ENCODE peak calls at places on chromosomes 5 and 9, in eight cellular contexts. L is GM19239; P is mesendoderm; H is CD4-positive, alpha-beta T cell; C is psoas muscle; W is substantia nigra; T is RPMI8226; B is RWPE1. U is an unnamed sample.

GRCh38 chr5:114062940-114063867 is 298.7 kb upstream of the KCNN2 start:
- DNase-seq in L (no peak), P (no peak), H (no peak), C (no peak), W (no peak), T (no peak), B (no peak), U (no peak)

GRCh38 chr5:93076096-93076495 is 504.9 kb downstream of the NR2F1-AS1 start:
- DNase-seq in L (no peak), P (no peak), H (no peak), C (no peak), W (no peak), T (no peak), B (no peak), U (no peak)

GRCh38 chr9:108885643-108886348 is 23.7 kb downstream of the ACTL7A start:
- DNase-seq in L (peak), P (peak), H (no peak), C (no peak), W (no peak), T (peak), B (peak), U (peak)

GRCh38 chr9:37936965-37937364 is 33.0 kb upstream of the SLC25A51 start:
- DNase-seq in L (no peak), P (peak), H (no peak), C (no peak), W (no peak), T (no peak), B (peak), U (no peak)

GRCh38 chr5:134136221-134136631 is 21.7 kb downstream of the TCF7 start:
- DNase-seq in L (no peak), P (no peak), H (no peak), C (peak), W (no peak), T (no peak), B (no peak), U (no peak)

GRCh38 chr9:31807574-31808256 is 576.7 kb upstream of the ACO1 start:
- DNase-seq in L (no peak), P (peak), H (no peak), C (no peak), W (no peak), T (no peak), B (no peak), U (no peak)

GRCh38 chr5:128009399-128009798 is 74.2 kb upstream of the SLC12A2 start:
- DNase-seq in L (no peak), P (peak), H (no peak), C (no peak), W (no peak), T (no peak), B (no peak), U (no peak)

GRCh38 chr9:129107651-129108050 is 2.9 kb downstream of the CRAT start:
- DNase-seq in L (no peak), P (no peak), H (no peak), C (no peak), W (no peak), T (no peak), B (no peak), U (no peak)

GRCh38 chr9:105441761-105442160 is 6.1 kb upstream of the FSD1L start:
- DNase-seq in L (no peak), P (no peak), H (no peak), C (peak), W (no peak), T (no peak), B (no peak), U (no peak)

GRCh38 chr5:1203311-1203967 is 2.0 kb downstream of the SLC6A19 start:
- DNase-seq in L (no peak), P (no peak), H (no peak), C (no peak), W (no peak), T (no peak), B (no peak), U (no peak)

GRCh38 chr5:41835625-41836024 is 34.6 kb downstream of the OXCT1 start:
- DNase-seq in L (no peak), P (peak), H (no peak), C (peak), W (no peak), T (no peak), B (peak), U (no peak)

GRCh38 chr9:68844623-68845612 is 139.9 kb downstream of the PIP5K1B start:
- DNase-seq in L (peak), P (peak), H (no peak), C (no peak), W (no peak), T (peak), B (no peak), U (no peak)

GRCh38 chr5:2278825-2279224 is 396.1 kb upstream of the IRX4 start:
- DNase-seq in L (no peak), P (no peak), H (no peak), C (no peak), W (no peak), T (no peak), B (no peak), U (no peak)

GRCh38 chr5:57902035-57902434 is 419.4 kb upstream of the ACTBL2 start:
- DNase-seq in L (no peak), P (no peak), H (no peak), C (no peak), W (no peak), T (no peak), B (no peak), U (no peak)